ENCODE peak calls at places on chromosomes 3 and 15, in eight cellular contexts. One of them, this sample, is unnamed.

GRCh38 chr3:194262345-194263305 is 88.5 kb downstream of the CPN2 start:
- DNase-seq in CD8-positive, alpha-beta memory T cell: no peak
- DNase-seq in lower lobe of right lung: no peak
- DNase-seq in pancreas: no peak
- DNase-seq in neural progenitor cell: no peak
- DNase-seq in iPS DF 6.9: no peak
- DNase-seq in colonic mucosa: no peak
- DNase-seq in ovary: peak; percentile 7
- DNase-seq in this sample: no peak

GRCh38 chr15:95503640-95504225 is 826.8 kb upstream of the NR2F2 start:
- DNase-seq in CD8-positive, alpha-beta memory T cell: no peak
- DNase-seq in ovary: no peak
- DNase-seq in pancreas: no peak
- DNase-seq in iPS DF 6.9: no peak
- DNase-seq in lower lobe of right lung: no peak
- DNase-seq in neural progenitor cell: no peak
- DNase-seq in colonic mucosa: no peak
- DNase-seq in this sample: no peak

GRCh38 chr3:114877378-114878118 is 269.5 kb downstream of the ZBTB20 start:
- DNase-seq in ovary: no peak
- DNase-seq in lower lobe of right lung: no peak
- DNase-seq in neural progenitor cell: no peak
- DNase-seq in CD8-positive, alpha-beta memory T cell: no peak
- DNase-seq in colonic mucosa: no peak
- DNase-seq in iPS DF 6.9: no peak
- DNase-seq in pancreas: no peak
- DNase-seq in this sample: no peak

GRCh38 chr3:42852443-42852842 is 23.2 kb downstream of the CYP8B1 start:
- DNase-seq in ovary: no peak
- DNase-seq in CD8-positive, alpha-beta memory T cell: no peak
- DNase-seq in lower lobe of right lung: no peak
- DNase-seq in colonic mucosa: no peak
- DNase-seq in neural progenitor cell: no peak
- DNase-seq in iPS DF 6.9: no peak
- DNase-seq in pancreas: no peak
- DNase-seq in this sample: no peak

GRCh38 chr3:111662907-111663306 is 67.8 kb upstream of the ZBED2 start:
- DNase-seq in pancreas: no peak
- DNase-seq in neural progenitor cell: no peak
- DNase-seq in lower lobe of right lung: no peak
- DNase-seq in colonic mucosa: no peak
- DNase-seq in ovary: no peak
- DNase-seq in iPS DF 6.9: no peak
- DNase-seq in CD8-positive, alpha-beta memory T cell: no peak
- DNase-seq in this sample: no peak

GRCh38 chr3:10744098-10744465 is 71.9 kb upstream of the SLC6A11 start:
- DNase-seq in colonic mucosa: no peak
- DNase-seq in ovary: no peak
- DNase-seq in neural progenitor cell: peak; percentile 46
- DNase-seq in CD8-positive, alpha-beta memory T cell: no peak
- DNase-seq in lower lobe of right lung: no peak
- DNase-seq in pancreas: no peak
- DNase-seq in iPS DF 6.9: no peak
- DNase-seq in this sample: no peak

GRCh38 chr3:69925506-69925905 is 74.0 kb upstream of the SAMMSON start:
- DNase-seq in ovary: no peak
- DNase-seq in neural progenitor cell: no peak
- DNase-seq in CD8-positive, alpha-beta memory T cell: no peak
- DNase-seq in pancreas: no peak
- DNase-seq in iPS DF 6.9: no peak
- DNase-seq in lower lobe of right lung: no peak
- DNase-seq in colonic mucosa: no peak
- DNase-seq in this sample: no peak

GRCh38 chr3:186985713-186986364 is 55.5 kb downstream of the ST6GAL1 start:
- DNase-seq in CD8-positive, alpha-beta memory T cell: no peak
- DNase-seq in neural progenitor cell: no peak
- DNase-seq in ovary: no peak
- DNase-seq in pancreas: no peak
- DNase-seq in iPS DF 6.9: no peak
- DNase-seq in lower lobe of right lung: no peak
- DNase-seq in colonic mucosa: no peak
- DNase-seq in this sample: no peak

GRCh38 chr15:78637776-78638435 is 3.1 kb downstream of the CHRNB4 start:
- DNase-seq in iPS DF 6.9: no peak
- DNase-seq in pancreas: no peak
- DNase-seq in colonic mucosa: no peak
- DNase-seq in lower lobe of right lung: no peak
- DNase-seq in CD8-positive, alpha-beta memory T cell: no peak
- DNase-seq in neural progenitor cell: no peak
- DNase-seq in ovary: no peak
- DNase-seq in this sample: no peak

GRCh38 chr3:57085211-57085610 is 24.7 kb downstream of the SPATA12 start:
- DNase-seq in pancreas: no peak
- DNase-seq in CD8-positive, alpha-beta memory T cell: no peak
- DNase-seq in colonic mucosa: no peak
- DNase-seq in ovary: no peak
- DNase-seq in neural progenitor cell: no peak
- DNase-seq in lower lobe of right lung: no peak
- DNase-seq in iPS DF 6.9: no peak
- DNase-seq in this sample: no peak

GRCh38 chr3:3992312-3992874 is 193.2 kb downstream of the LRRN1 start:
- DNase-seq in lower lobe of right lung: no peak
- DNase-seq in iPS DF 6.9: no peak
- DNase-seq in ovary: no peak
- DNase-seq in colonic mucosa: no peak
- DNase-seq in CD8-positive, alpha-beta memory T cell: no peak
- DNase-seq in neural progenitor cell: no peak
- DNase-seq in pancreas: no peak
- DNase-seq in this sample: no peak

GRCh38 chr3:174023445-174023844 is 625.9 kb downstream of the NLGN1 start:
- DNase-seq in iPS DF 6.9: no peak
- DNase-seq in neural progenitor cell: no peak
- DNase-seq in CD8-positive, alpha-beta memory T cell: no peak
- DNase-seq in lower lobe of right lung: no peak
- DNase-seq in pancreas: no peak
- DNase-seq in ovary: no peak
- DNase-seq in colonic mucosa: no peak
- DNase-seq in this sample: no peak

GRCh38 chr3:183943739-183944138 is 59.1 kb upstream of the PARL start:
- DNase-seq in neural progenitor cell: no peak
- DNase-seq in colonic mucosa: no peak
- DNase-seq in ovary: no peak
- DNase-seq in pancreas: no peak
- DNase-seq in CD8-positive, alpha-beta memory T cell: no peak
- DNase-seq in iPS DF 6.9: no peak
- DNase-seq in lower lobe of right lung: no peak
- DNase-seq in this sample: no peak

GRCh38 chr3:160929595-160929994 is 173.6 kb downstream of the PPM1L start:
- DNase-seq in neural progenitor cell: peak; percentile 16
- DNase-seq in lower lobe of right lung: no peak
- DNase-seq in colonic mucosa: no peak
- DNase-seq in iPS DF 6.9: no peak
- DNase-seq in ovary: no peak
- DNase-seq in CD8-positive, alpha-beta memory T cell: no peak
- DNase-seq in pancreas: no peak
- DNase-seq in this sample: peak; percentile 71

GRCh38 chr3:109819786-109820185 is 482.4 kb upstream of the DPPA4 start:
- DNase-seq in pancreas: no peak
- DNase-seq in ovary: no peak
- DNase-seq in neural progenitor cell: peak; percentile 15
- DNase-seq in iPS DF 6.9: no peak
- DNase-seq in colonic mucosa: no peak
- DNase-seq in lower lobe of right lung: no peak
- DNase-seq in CD8-positive, alpha-beta memory T cell: no peak
- DNase-seq in this sample: no peak

GRCh38 chr15:38895326-38896282 is 331.0 kb upstream of the RASGRP1 start:
- DNase-seq in pancreas: no peak
- DNase-seq in lower lobe of right lung: no peak
- DNase-seq in colonic mucosa: no peak
- DNase-seq in CD8-positive, alpha-beta memory T cell: no peak
- DNase-seq in neural progenitor cell: no peak
- DNase-seq in ovary: no peak
- DNase-seq in iPS DF 6.9: no peak
- DNase-seq in this sample: no peak

GRCh38 chr3:57048052-57048671 is 12.3 kb upstream of the SPATA12 start:
- DNase-seq in CD8-positive, alpha-beta memory T cell: no peak
- DNase-seq in lower lobe of right lung: no peak
- DNase-seq in colonic mucosa: peak; percentile 28
- DNase-seq in pancreas: no peak
- DNase-seq in ovary: no peak
- DNase-seq in iPS DF 6.9: no peak
- DNase-seq in neural progenitor cell: no peak
- DNase-seq in this sample: no peak

GRCh38 chr3:100603449-100603848 is 6.0 kb upstream of the ADGRG7 start:
- DNase-seq in neural progenitor cell: peak; percentile 43
- DNase-seq in lower lobe of right lung: no peak
- DNase-seq in CD8-positive, alpha-beta memory T cell: no peak
- DNase-seq in ovary: no peak
- DNase-seq in iPS DF 6.9: peak; percentile 27
- DNase-seq in colonic mucosa: no peak
- DNase-seq in pancreas: no peak
- DNase-seq in this sample: no peak

GRCh38 chr3:52372822-52373504 is 56.8 kb downstream of the DNAH1 start:
- DNase-seq in lower lobe of right lung: no peak
- DNase-seq in colonic mucosa: peak; percentile 22
- DNase-seq in pancreas: no peak
- DNase-seq in ovary: no peak
- DNase-seq in CD8-positive, alpha-beta memory T cell: no peak
- DNase-seq in neural progenitor cell: peak; percentile 67
- DNase-seq in iPS DF 6.9: no peak
- DNase-seq in this sample: no peak

GRCh38 chr3:62371032-62371734 is 2.2 kb downstream of the FEZF2 start:
- DNase-seq in pancreas: no peak
- DNase-seq in ovary: no peak
- DNase-seq in iPS DF 6.9: no peak
- DNase-seq in lower lobe of right lung: no peak
- DNase-seq in CD8-positive, alpha-beta memory T cell: no peak
- DNase-seq in neural progenitor cell: peak; percentile 65
- DNase-seq in colonic mucosa: no peak
- DNase-seq in this sample: no peak

GRCh38 chr3:62367735-62368704 is 5.3 kb downstream of the FEZF2 start:
- DNase-seq in iPS DF 6.9: no peak
- DNase-seq in pancreas: no peak
- DNase-seq in neural progenitor cell: peak; percentile 52
- DNase-seq in CD8-positive, alpha-beta memory T cell: no peak
- DNase-seq in ovary: no peak
- DNase-seq in colonic mucosa: no peak
- DNase-seq in lower lobe of right lung: no peak
- DNase-seq in this sample: no peak

GRCh38 chr3:62370112-62371031 is 3.0 kb downstream of the FEZF2 start:
- DNase-seq in iPS DF 6.9: no peak
- DNase-seq in colonic mucosa: no peak
- DNase-seq in lower lobe of right lung: no peak
- DNase-seq in neural progenitor cell: peak; percentile 86
- DNase-seq in pancreas: peak; percentile 45
- DNase-seq in CD8-positive, alpha-beta memory T cell: no peak
- DNase-seq in ovary: no peak
- DNase-seq in this sample: no peak

GRCh38 chr3:62369476-62369743 is 3.9 kb downstream of the FEZF2 start:
- DNase-seq in CD8-positive, alpha-beta memory T cell: no peak
- DNase-seq in pancreas: no peak
- DNase-seq in ovary: no peak
- DNase-seq in colonic mucosa: no peak
- DNase-seq in iPS DF 6.9: no peak
- DNase-seq in neural progenitor cell: no peak
- DNase-seq in lower lobe of right lung: no peak
- DNase-seq in this sample: no peak

GRCh38 chr3:62368705-62369475 is 4.5 kb downstream of the FEZF2 start:
- DNase-seq in iPS DF 6.9: no peak
- DNase-seq in ovary: no peak
- DNase-seq in lower lobe of right lung: no peak
- DNase-seq in pancreas: no peak
- DNase-seq in neural progenitor cell: peak; percentile 78
- DNase-seq in colonic mucosa: no peak
- DNase-seq in CD8-positive, alpha-beta memory T cell: no peak
- DNase-seq in this sample: no peak
- H3K27me3 ChIP-seq in iPS DF 6.9: peaks cover 80% of the 10 kb centered on the region
- H3K27me3 ChIP-seq in ovary: no peaks in the 10 kb centered on the region
- H3K27me3 ChIP-seq in lower lobe of right lung: peaks cover 88% of the 10 kb centered on the region
- H3K27me3 ChIP-seq in pancreas: no peaks in the 10 kb centered on the region
- H3K27me3 ChIP-seq in neural progenitor cell: peaks cover 96% of the 10 kb centered on the region
- H3K27me3 ChIP-seq in colonic mucosa: peaks cover 76% of the 10 kb centered on the region
- H3K27me3 ChIP-seq in CD8-positive, alpha-beta memory T cell: peaks cover 5% of the 10 kb centered on the region
- H3K27me3 ChIP-seq in this sample: peaks cover 93% of the 10 kb centered on the region

DNA sequence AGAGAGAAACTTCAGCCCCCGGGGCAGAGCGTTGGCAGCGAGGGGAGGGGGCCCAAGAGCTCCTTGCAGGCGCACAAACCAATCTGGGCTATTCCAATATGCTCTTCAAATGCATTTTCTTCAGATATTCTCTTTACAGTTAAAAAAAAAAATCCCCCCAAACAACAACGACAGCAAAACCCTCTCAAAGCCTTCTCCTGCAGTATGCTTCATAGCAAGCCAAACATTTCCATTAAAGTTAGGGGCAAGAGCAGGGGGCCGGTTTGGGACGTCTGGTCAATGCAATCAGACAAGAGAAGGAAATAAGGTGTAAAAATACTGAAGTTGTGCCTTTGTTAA is 237 bp upstream of the CTXND1 start:
- DNase-seq in iPS DF 6.9: no peak
- DNase-seq in neural progenitor cell: no peak
- DNase-seq in colonic mucosa: no peak
- DNase-seq in lower lobe of right lung: no peak
- DNase-seq in CD8-positive, alpha-beta memory T cell: no peak
- DNase-seq in ovary: no peak
- DNase-seq in pancreas: no peak
- DNase-seq in this sample: no peak
- H3K27me3 ChIP-seq in iPS DF 6.9: peaks cover 17% of the 10 kb centered on the region
- H3K27me3 ChIP-seq in neural progenitor cell: peaks cover 95% of the 10 kb centered on the region
- H3K27me3 ChIP-seq in colonic mucosa: peaks cover 30% of the 10 kb centered on the region
- H3K27me3 ChIP-seq in lower lobe of right lung: peaks cover 67% of the 10 kb centered on the region
- H3K27me3 ChIP-seq in CD8-positive, alpha-beta memory T cell: peaks cover 19% of the 10 kb centered on the region
- H3K27me3 ChIP-seq in ovary: no peaks in the 10 kb centered on the region
- H3K27me3 ChIP-seq in pancreas: no peaks in the 10 kb centered on the region
- H3K27me3 ChIP-seq in this sample: peaks cover 13% of the 10 kb centered on the region

GRCh38 chr3:33215739-33216138 is 2.9 kb downstream of the SUSD5 start:
- DNase-seq in CD8-positive, alpha-beta memory T cell: no peak
- DNase-seq in ovary: no peak
- DNase-seq in iPS DF 6.9: no peak
- DNase-seq in colonic mucosa: no peak
- DNase-seq in lower lobe of right lung: no peak
- DNase-seq in pancreas: no peak
- DNase-seq in neural progenitor cell: no peak
- DNase-seq in this sample: no peak
- H3K27me3 ChIP-seq in CD8-positive, alpha-beta memory T cell: peaks cover 3% of the 10 kb centered on the region
- H3K27me3 ChIP-seq in ovary: no peaks in the 10 kb centered on the region
- H3K27me3 ChIP-seq in iPS DF 6.9: peaks cover 22% of the 10 kb centered on the region
- H3K27me3 ChIP-seq in colonic mucosa: peaks cover 24% of the 10 kb centered on the region
- H3K27me3 ChIP-seq in lower lobe of right lung: peaks cover 29% of the 10 kb centered on the region
- H3K27me3 ChIP-seq in pancreas: no peaks in the 10 kb centered on the region
- H3K27me3 ChIP-seq in neural progenitor cell: peaks cover 61% of the 10 kb centered on the region
- H3K27me3 ChIP-seq in this sample: peaks cover 25% of the 10 kb centered on the region

DNA sequence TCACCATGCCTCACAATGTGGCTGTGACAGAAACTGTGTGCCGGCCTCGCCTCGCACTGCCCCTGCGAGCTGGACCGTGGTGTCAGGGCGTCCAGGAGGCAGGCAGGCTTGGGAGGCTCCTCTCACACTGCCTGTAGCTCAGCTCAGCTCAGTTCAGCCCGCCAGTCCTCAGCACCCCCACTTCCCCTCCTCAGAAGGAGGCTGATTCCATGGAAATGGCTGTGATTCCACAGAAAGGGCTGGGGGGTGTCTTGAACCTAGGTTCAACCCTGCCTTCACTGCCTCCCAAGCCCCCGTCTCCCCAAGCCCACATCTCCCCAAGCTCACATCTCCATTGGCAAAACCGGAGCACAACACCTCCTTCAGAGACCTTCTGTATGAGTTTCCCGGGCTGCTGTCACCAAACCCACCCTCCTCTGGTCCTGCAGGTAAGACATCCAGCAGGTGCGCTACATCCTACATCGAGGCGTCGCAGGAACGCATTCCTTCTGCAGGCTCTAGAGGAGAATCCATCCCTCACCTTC is 94.0 kb downstream of the OCA2 start:
- DNase-seq in ovary: no peak
- DNase-seq in iPS DF 6.9: no peak
- DNase-seq in colonic mucosa: peak; percentile 9
- DNase-seq in lower lobe of right lung: no peak
- DNase-seq in neural progenitor cell: no peak
- DNase-seq in CD8-positive, alpha-beta memory T cell: no peak
- DNase-seq in pancreas: no peak
- DNase-seq in this sample: no peak
- H3K27me3 ChIP-seq in ovary: no peaks in the 10 kb centered on the region
- H3K27me3 ChIP-seq in iPS DF 6.9: no peaks in the 10 kb centered on the region
- H3K27me3 ChIP-seq in colonic mucosa: no peaks in the 10 kb centered on the region
- H3K27me3 ChIP-seq in lower lobe of right lung: no peaks in the 10 kb centered on the region
- H3K27me3 ChIP-seq in neural progenitor cell: no peaks in the 10 kb centered on the region
- H3K27me3 ChIP-seq in CD8-positive, alpha-beta memory T cell: no peaks in the 10 kb centered on the region
- H3K27me3 ChIP-seq in pancreas: no peaks in the 10 kb centered on the region
- H3K27me3 ChIP-seq in this sample: no peaks in the 10 kb centered on the region